ENCODE peak calls at places on chromosome 11, in eight cellular contexts. P is esophagus squamous epithelium; J is fibroblast of lung; T is GM23248; S is colonic mucosa; K is DND-41; B is CD4-positive, CD25-positive, alpha-beta regulatory T cell; X is neural progenitor cell. F is an unnamed sample. For H3K4me1 and H3K36me3, the result is how much of the 10 kb centered on the place peaks cover.

GRCh38 chr11:88188251-88189030 is 13.2 kb upstream of the RAB38 start:
- DNase-seq in J (no peak), X (no peak), K (no peak), S (no peak), B (no peak), T (no peak), P (no peak), F (no peak)

GRCh38 chr11:38577769-38578168 is 1979.7 kb upstream of the RAG2 start:
- DNase-seq in K (no peak), T (no peak), X (no peak), S (no peak), P (no peak), J (no peak), B (no peak), F (no peak)

GRCh38 chr11:61747389-61748285 is 4.8 kb upstream of the MYRF start:
- DNase-seq in X (peak), J (peak), P (no peak), S (peak), B (peak), T (peak), K (peak), F (no peak)

GRCh38 chr11:121236115-121237001 is 56.2 kb upstream of the SC5D start:
- DNase-seq in K (no peak), S (no peak), P (no peak), B (no peak), J (no peak), X (peak), T (peak), F (no peak)

GRCh38 chr11:94315664-94316063 is 11.3 kb downstream of the IZUMO1R start:
- DNase-seq in K (no peak), S (no peak), T (peak), X (no peak), P (no peak), B (no peak), J (no peak), F (no peak)

GRCh38 chr11:120785576-120785975 is 238.3 kb upstream of the TBCEL start:
- DNase-seq in K (no peak), B (no peak), P (no peak), X (no peak), S (no peak), J (no peak), T (no peak), F (no peak)

GRCh38 chr11:86408845-86409244 is 34.2 kb downstream of the CCDC81 start:
- DNase-seq in B (no peak), J (peak), P (no peak), X (no peak), S (no peak), T (peak), K (no peak), F (no peak)

GRCh38 chr11:45145421-45146071 is 893 bp upstream of the PRDM11 start:
- DNase-seq in B (no peak), T (peak), X (peak), S (peak), P (no peak), J (peak), K (no peak), F (no peak)

GRCh38 chr11:826836-827145 is 928 bp upstream of the CRACR2B start:
- DNase-seq in J (no peak), S (no peak), T (no peak), K (peak), P (no peak), B (no peak), X (no peak), F (no peak)

GRCh38 chr11:130872961-130873360 is 43.3 kb downstream of the SNX19 start:
- DNase-seq in X (no peak), B (no peak), P (no peak), S (no peak), T (peak), K (no peak), J (peak), F (no peak)

GRCh38 chr11:115718945-115719344 is 214.7 kb upstream of the CADM1 start:
- DNase-seq in T (no peak), J (no peak), K (no peak), X (no peak), S (no peak), B (no peak), P (no peak), F (no peak)

GRCh38 chr11:73139476-73140198 is 2.5 kb downstream of the FCHSD2 start:
- DNase-seq in X (no peak), T (peak), B (no peak), K (no peak), P (no peak), J (peak), S (no peak), F (no peak)

GRCh38 chr11:3232956-3233355 is 739 bp upstream of the MRGPRE start:
- DNase-seq in J (no peak), X (no peak), B (no peak), P (no peak), K (no peak), T (no peak), S (no peak), F (no peak)

GRCh38 chr11:67435727-67436458 is 1.6 kb downstream of the PTPRCAP start:
- DNase-seq in T (no peak), S (no peak), P (no peak), X (no peak), B (no peak), J (no peak), K (no peak), F (no peak)

GRCh38 chr11:2268911-2269600 is 1.3 kb downstream of the ASCL2 start:
- DNase-seq in S (peak), P (no peak), J (peak), T (peak), K (peak), B (no peak), X (peak), F (peak)

GRCh38 chr11:109799604-109800003 is 293.6 kb upstream of the ZC3H12C start:
- DNase-seq in B (no peak), P (no peak), T (no peak), K (no peak), J (no peak), X (no peak), S (no peak), F (no peak)

GRCh38 chr11:19164881-19165280 is 36.9 kb downstream of the CSRP3 start:
- DNase-seq in T (no peak), X (no peak), B (no peak), S (no peak), K (no peak), J (no peak), P (no peak), F (no peak)

GRCh38 chr11:5204787-5205186 is 4.3 kb upstream of the OR51V1 start:
- DNase-seq in T (peak), X (peak), J (peak), S (no peak), B (no peak), P (no peak), K (no peak), F (no peak)

GRCh38 chr11:60971520-60971919 is at the start of gene CD6:
- DNase-seq in P (no peak), X (no peak), T (no peak), B (peak), S (no peak), J (no peak), K (peak), F (no peak)

GRCh38 chr11:48005133-48005532 is 24.8 kb downstream of the PTPRJ start:
- DNase-seq in B (peak), T (peak), X (no peak), P (no peak), J (peak), S (no peak), K (no peak), F (no peak)

GRCh38 chr11:126506789-126507188 is 151.3 kb downstream of the ST3GAL4 start:
- DNase-seq in B (no peak), S (no peak), K (no peak), X (no peak), P (no peak), T (no peak), J (no peak), F (no peak)

GRCh38 chr11:70539360-70540095 is 141.2 kb downstream of the CTTN start:
- DNase-seq in K (no peak), S (no peak), X (no peak), B (no peak), P (no peak), T (no peak), J (no peak), F (peak)

GRCh38 chr11:93054881-93055280 is 85.4 kb downstream of the MTNR1B start:
- DNase-seq in T (peak), X (no peak), P (no peak), K (no peak), B (no peak), S (no peak), J (peak), F (peak)

GRCh38 chr11:85027346-85027745 is 599.8 kb downstream of the DLG2 start:
- DNase-seq in B (no peak), P (no peak), K (no peak), S (no peak), J (no peak), T (no peak), X (no peak), F (peak)

GRCh38 chr11:26930518-26931247 is 63.2 kb upstream of the FIBIN start:
- DNase-seq in B (no peak), J (peak), P (no peak), S (no peak), T (peak), X (no peak), K (no peak), F (no peak)

GRCh38 chr11:84136926-84137325 is 850.8 kb upstream of the CCDC90B start:
- DNase-seq in K (no peak), S (no peak), J (no peak), P (no peak), X (no peak), T (no peak), B (no peak), F (no peak)

GRCh38 chr11:9273430-9274336 is 8.5 kb upstream of the DENND5A start:
- DNase-seq in J (peak), S (no peak), B (no peak), T (peak), X (no peak), K (no peak), P (no peak), F (no peak)

GRCh38 chr11:71173709-71174108 is 78.7 kb downstream of the SHANK2 start:
- DNase-seq in K (no peak), X (no peak), S (no peak), T (no peak), P (no peak), B (no peak), J (no peak), F (no peak)

GRCh38 chr11:15055620-15056356 is 17.6 kb upstream of the CALCB start:
- DNase-seq in K (no peak), J (no peak), X (no peak), B (no peak), S (no peak), P (no peak), T (no peak), F (no peak)

DNA sequence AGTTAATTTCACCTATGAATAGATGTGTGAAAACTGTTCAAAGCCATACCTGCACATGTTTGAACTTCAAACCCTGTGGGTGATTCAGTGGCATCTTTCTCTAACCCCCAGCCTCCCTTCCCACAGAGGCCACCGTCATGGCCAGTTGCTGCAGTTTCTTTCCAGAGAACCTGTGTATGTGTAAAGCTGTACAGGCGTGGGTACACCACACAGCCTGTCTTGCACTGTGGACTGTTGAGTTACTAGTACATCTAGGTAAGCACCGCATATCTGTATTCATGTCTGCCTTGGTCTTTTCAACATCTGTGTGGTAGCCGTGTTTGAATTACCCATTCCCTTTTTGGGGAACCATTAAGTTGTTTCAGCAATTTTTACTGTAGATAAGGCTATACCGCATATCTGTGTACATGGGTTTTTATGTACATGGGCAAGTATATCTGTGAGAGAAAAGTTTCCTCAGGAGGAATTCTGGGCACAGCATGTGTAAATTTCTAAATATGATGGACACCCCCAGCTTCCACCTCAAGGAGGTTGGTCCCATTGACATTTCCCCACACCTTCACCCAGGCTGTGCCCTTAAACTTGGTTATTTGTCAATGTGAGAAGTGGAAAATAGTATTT is 13.9 kb downstream of the NEAT1 start:
- DNase-seq in B (no peak), S (peak), T (peak), P (no peak), K (no peak), J (no peak), X (no peak), F (no peak)
- H3K4me1 ChIP-seq in B (under half), S (under half), T (half or more), P (half or more), K (under half), J (under half), X (under half), F (under half)

GRCh38 chr11:35083181-35084061 is 55.5 kb upstream of the CD44 start:
- DNase-seq in T (peak), S (peak), X (peak), B (peak), K (no peak), J (peak), P (peak), F (no peak)
- H3K4me3 ChIP-seq in T (peak), S (no peak), X (no peak), B (peak), K (no peak), J (no peak), P (no peak), F (no peak)

GRCh38 chr11:108698844-108699642 is 34.2 kb downstream of the DDX10 start:
- DNase-seq in K (no peak), P (no peak), S (no peak), T (peak), B (no peak), J (no peak), X (no peak), F (no peak)
- H3K36me3 ChIP-seq in K (half or more), P (half or more), S (under half), T (under half), B (under half), J (under half), X (under half), F (under half)

DNA sequence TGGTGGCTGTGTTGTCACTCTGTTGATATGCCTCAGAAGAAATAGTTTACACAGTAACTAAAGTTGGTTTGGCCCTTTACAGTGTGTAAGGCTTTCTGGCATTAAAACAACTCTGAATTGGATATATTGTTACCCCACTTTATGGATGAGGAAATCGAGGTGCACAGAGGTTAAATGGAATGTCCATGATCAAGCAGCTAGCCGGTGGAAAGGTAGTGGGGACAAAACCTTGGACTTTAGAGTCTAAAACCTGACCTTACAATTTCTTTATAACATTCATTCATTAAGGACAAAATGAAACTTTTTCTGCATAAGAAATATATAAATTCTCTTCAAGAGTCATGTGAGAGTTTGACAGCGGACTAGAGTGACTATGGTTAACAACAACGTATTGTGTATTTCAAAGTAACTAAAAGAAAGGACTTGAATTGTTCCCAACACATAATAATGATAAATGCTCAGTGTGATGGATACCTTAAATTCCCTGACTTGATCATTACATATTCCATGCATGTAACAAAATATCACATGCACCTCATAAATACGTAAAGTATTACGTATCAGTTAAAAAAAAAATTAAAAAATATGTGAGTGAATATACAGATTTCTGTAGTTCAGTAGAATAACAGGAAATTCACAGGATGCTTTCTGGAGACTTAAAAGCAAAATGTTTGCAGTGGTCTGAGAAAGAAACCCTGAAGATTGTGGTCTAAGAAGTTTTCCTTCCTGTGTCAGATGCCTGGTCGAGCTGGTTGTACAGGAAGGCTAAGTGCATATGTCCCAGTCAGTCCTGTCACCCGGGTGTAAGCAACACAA is 51.0 kb downstream of the TEAD1 start:
- DNase-seq in T (no peak), K (no peak), B (no peak), S (no peak), J (no peak), X (no peak), P (no peak), F (no peak)
- H3K4me1 ChIP-seq in T (half or more), K (under half), B (under half), S (under half), J (under half), X (under half), P (under half), F (under half)

GRCh38 chr11:64237484-64237951 is 3.1 kb downstream of the VEGFB start:
- DNase-seq in T (no peak), K (no peak), J (no peak), S (peak), B (no peak), X (no peak), P (no peak), F (peak)
- H3K4me3 ChIP-seq in T (no peak), K (no peak), J (no peak), S (no peak), B (no peak), X (no peak), P (peak), F (no peak)

GRCh38 chr11:104623518-104623917 is 274.7 kb downstream of the CASP12 start:
- DNase-seq in J (peak), K (no peak), T (peak), B (no peak), P (no peak), S (no peak), X (no peak), F (no peak)

GRCh38 chr11:104620991-104621390 is 277.3 kb downstream of the CASP12 start:
- DNase-seq in B (no peak), S (no peak), T (no peak), K (no peak), X (no peak), P (no peak), J (no peak), F (no peak)

GRCh38 chr11:104619751-104620150 is 278.5 kb downstream of the CASP12 start:
- DNase-seq in K (no peak), T (no peak), B (no peak), S (no peak), X (no peak), P (no peak), J (no peak), F (no peak)

GRCh38 chr11:104625246-104625645 is 273.0 kb downstream of the CASP12 start:
- DNase-seq in S (no peak), P (no peak), J (peak), K (no peak), B (no peak), X (no peak), T (peak), F (no peak)

GRCh38 chr11:104624021-104624420 is 274.2 kb downstream of the CASP12 start:
- DNase-seq in T (no peak), J (no peak), P (no peak), X (no peak), S (no peak), K (no peak), B (no peak), F (no peak)
- H3K36me3 ChIP-seq in T (under half), J (under half), P (under half), X (under half), S (under half), K (under half), B (under half), F (under half)

F was measured in RWPE2.